ENCODE peak calls at places on chromosomes 11 and 22, in six cellular contexts. A is fibroblast of lung, P is thoracic aorta, X is Panc1, Z is upper lobe of right lung, L is Peyer's patch. B is an unnamed sample. For H3K4me1, the result is how much of the 10 kb centered on the place peaks cover.

GRCh38 chr11:15179167-15179566 is 64.4 kb downstream of the INSC start:
- DNase-seq in A (peak), P (no peak), X (no peak), Z (no peak), L (no peak), B (no peak)

GRCh38 chr11:2208691-2209369 is 37.2 kb upstream of the TH start:
- DNase-seq in A (no peak), P (no peak), X (no peak), Z (peak), L (no peak), B (peak)

GRCh38 chr22:35524966-35525686 is 15.5 kb upstream of the RASD2 start:
- DNase-seq in A (peak), P (no peak), X (no peak), Z (no peak), L (no peak), B (no peak)

GRCh38 chr22:36073476-36073875 is 44.9 kb upstream of the RBFOX2 start:
- DNase-seq in A (peak), P (no peak), X (no peak), Z (no peak), L (no peak), B (no peak)

GRCh38 chr11:70934999-70935768 is 317.2 kb downstream of the SHANK2 start:
- DNase-seq in A (no peak), P (no peak), X (no peak), Z (no peak), L (no peak), B (peak)

GRCh38 chr11:2677127-2677526 is 22.7 kb downstream of the KCNQ1OT1 start:
- DNase-seq in A (no peak), P (no peak), X (no peak), Z (no peak), L (no peak), B (no peak)

GRCh38 chr11:36433896-36434295 is 76.2 kb downstream of the TRAF6 start:
- DNase-seq in A (no peak), P (no peak), X (no peak), Z (no peak), L (no peak), B (no peak)

GRCh38 chr11:6225024-6225423 is 9.4 kb downstream of the FHIP1B start:
- DNase-seq in A (no peak), P (no peak), X (no peak), Z (no peak), L (no peak), B (no peak)

GRCh38 chr11:44453213-44453612 is 112.2 kb upstream of the CD82 start:
- DNase-seq in A (no peak), P (no peak), X (no peak), Z (no peak), L (no peak), B (no peak)

GRCh38 chr11:100851129-100851528 is 164.0 kb downstream of the ARHGAP42 start:
- DNase-seq in A (peak), P (no peak), X (no peak), Z (no peak), L (no peak), B (peak)

GRCh38 chr22:40310081-40310770 is 36.1 kb upstream of the ADSL start:
- DNase-seq in A (peak), P (no peak), X (no peak), Z (no peak), L (no peak), B (no peak)

GRCh38 chr11:1619449-1619848 is 2.5 kb downstream of the KRTAP5-4 start:
- DNase-seq in A (no peak), P (no peak), X (no peak), Z (no peak), L (no peak), B (no peak)

GRCh38 chr11:108135845-108136599 is 14.7 kb downstream of the ACAT1 start:
- DNase-seq in A (peak), P (no peak), X (no peak), Z (no peak), L (no peak), B (peak)

GRCh38 chr11:35210886-35211546 is 72.0 kb downstream of the CD44 start:
- DNase-seq in A (no peak), P (no peak), X (no peak), Z (no peak), L (no peak), B (no peak)

GRCh38 chr22:19139974-19140373 is 4.5 kb downstream of the ESS2 start:
- DNase-seq in A (no peak), P (no peak), X (no peak), Z (no peak), L (no peak), B (no peak)

GRCh38 chr11:42528471-42528870 is 783.3 kb upstream of the API5 start:
- DNase-seq in A (no peak), P (no peak), X (no peak), Z (no peak), L (no peak), B (no peak)

GRCh38 chr11:125081098-125081798 is 18.1 kb downstream of the SLC37A2 start:
- DNase-seq in A (no peak), P (no peak), X (no peak), Z (peak), L (no peak), B (no peak)

GRCh38 chr11:62542111-62542745 is 4.4 kb downstream of the AHNAK start:
- DNase-seq in A (no peak), P (no peak), X (no peak), Z (no peak), L (no peak), B (no peak)

GRCh38 chr11:62540804-62541671 is 5.6 kb downstream of the AHNAK start:
- DNase-seq in A (no peak), P (no peak), X (no peak), Z (no peak), L (peak), B (no peak)

GRCh38 chr11:62538470-62539237 is 8.0 kb downstream of the AHNAK start:
- DNase-seq in A (no peak), P (no peak), X (no peak), Z (no peak), L (no peak), B (no peak)

GRCh38 chr11:62536301-62536957 is 10.2 kb downstream of the AHNAK start:
- DNase-seq in A (no peak), P (no peak), X (no peak), Z (no peak), L (no peak), B (no peak)

DNA sequence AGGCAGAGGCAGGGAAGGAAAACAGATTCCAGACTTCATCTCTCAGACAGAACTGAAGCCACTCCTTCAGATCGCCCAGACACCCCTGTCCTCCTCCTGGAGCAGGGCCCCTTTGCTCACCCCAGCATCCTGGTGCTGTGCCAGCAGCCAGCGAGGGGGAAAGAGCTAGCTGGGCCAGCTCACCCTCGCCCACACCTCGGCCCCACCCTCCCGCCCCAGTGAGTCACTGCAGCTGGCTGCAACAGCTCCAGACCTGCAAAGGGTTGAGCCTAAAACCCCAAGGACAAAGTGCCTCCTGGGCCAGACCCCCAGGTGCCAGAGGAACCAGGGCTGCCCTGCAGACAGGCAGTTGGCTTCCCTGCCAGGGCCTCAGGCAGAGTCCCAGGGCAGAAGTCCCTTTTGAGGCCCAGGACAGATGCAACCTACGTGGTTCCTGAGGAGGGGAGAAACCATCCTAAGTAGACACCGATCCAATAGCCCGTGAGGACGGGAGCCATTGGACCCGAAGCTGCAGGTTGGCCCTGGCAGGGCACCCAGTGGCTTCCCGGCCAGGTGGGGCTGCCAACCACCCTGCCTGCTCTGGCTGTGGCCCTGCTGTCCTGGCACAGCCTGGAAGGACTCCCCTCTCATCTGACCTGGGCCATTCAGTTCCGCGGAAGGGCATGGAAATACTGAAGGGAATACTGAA is 7.2 kb downstream of the AHNAK start:
- DNase-seq in A (peak), P (no peak), X (no peak), Z (peak), L (no peak), B (peak)
- H3K27ac ChIP-seq in A (peak), P (peak), X (peak), Z (peak), L (peak), B (peak)

GRCh38 chr11:67351275-67352005 is 1.9 kb downstream of the POLD4 start:
- DNase-seq in A (peak), P (no peak), X (no peak), Z (peak), L (no peak), B (peak)
- H3K4me1 ChIP-seq in A (under half), P (under half), X (under half), Z (half or more), L (under half), B (half or more)

GRCh38 chr22:27828214-27828587 is 26.6 kb upstream of the MN1 start:
- DNase-seq in A (no peak), P (no peak), X (no peak), Z (no peak), L (no peak), B (no peak)

GRCh38 chr22:27820896-27821866 is 19.6 kb upstream of the MN1 start:
- DNase-seq in A (no peak), P (no peak), X (no peak), Z (no peak), L (no peak), B (no peak)

GRCh38 chr22:27823221-27823620 is 21.7 kb upstream of the MN1 start:
- DNase-seq in A (no peak), P (no peak), X (no peak), Z (no peak), L (no peak), B (no peak)

GRCh38 chr22:27827586-27828213 is 26.1 kb upstream of the MN1 start:
- DNase-seq in A (no peak), P (no peak), X (no peak), Z (no peak), L (no peak), B (no peak)

GRCh38 chr22:27825174-27825573 is 23.6 kb upstream of the MN1 start:
- DNase-seq in A (no peak), P (no peak), X (no peak), Z (no peak), L (no peak), B (no peak)
- TF ChIP-seq CTCF in A (peak), P (no peak), X (peak), Z (peak), L (no peak), B (peak)

GRCh38 chr11:69440876-69441275 is 40.6 kb upstream of the LINC01488 start:
- DNase-seq in A (no peak), P (no peak), X (no peak), Z (no peak), L (no peak), B (no peak)
- H3K27ac ChIP-seq in A (no peak), P (no peak), X (peak), Z (no peak), L (no peak), B (no peak)

GRCh38 chr22:37739611-37740049 is 42.8 kb downstream of the TRIOBP start:
- DNase-seq in A (no peak), P (no peak), X (no peak), Z (peak), L (no peak), B (no peak)
- H3K4me1 ChIP-seq in A (under half), P (under half), X (under half), Z (under half), L (under half), B (under half)

DNA sequence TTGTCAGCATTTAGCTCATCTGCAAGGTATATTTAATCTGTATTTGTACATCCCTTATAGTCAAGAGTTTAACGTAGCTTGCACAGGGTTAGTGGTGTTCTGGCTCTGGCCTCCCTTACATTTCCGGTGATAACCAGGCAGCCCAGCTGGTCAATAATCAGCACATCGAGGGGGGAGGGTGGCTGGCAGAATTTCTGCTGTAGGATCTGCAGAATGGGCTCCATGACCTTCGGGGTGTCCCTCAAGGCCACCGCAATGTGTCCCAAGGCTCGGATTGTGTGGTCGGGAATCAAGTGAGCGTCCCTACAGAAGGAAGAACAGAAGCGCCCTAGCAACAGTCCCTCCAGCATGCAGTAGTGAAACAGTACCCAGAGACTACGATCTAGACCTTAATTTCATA is 25.1 kb downstream of the SERPIND1 start:
- DNase-seq in A (no peak), P (no peak), X (no peak), Z (no peak), L (no peak), B (no peak)
- TF ChIP-seq CTCF in A (no peak), P (no peak), X (no peak), Z (no peak), L (no peak), B (no peak)

GRCh38 chr11:46050065-46050464 is 71.2 kb downstream of the PHF21A start:
- DNase-seq in A (peak), P (peak), X (no peak), Z (no peak), L (no peak), B (peak)
- H3K27ac ChIP-seq in A (no peak), P (no peak), X (no peak), Z (peak), L (no peak), B (no peak)

GRCh38 chr22:50473088-50473487 is 1.7 kb downstream of the SBF1 start:
- DNase-seq in A (no peak), P (no peak), X (peak), Z (no peak), L (peak), B (peak)
- H3K4me1 ChIP-seq in A (under half), P (under half), X (under half), Z (half or more), L (under half), B (under half)

GRCh38 chr11:96215094-96215782 is 127.8 kb downstream of the MAML2 start:
- DNase-seq in A (peak), P (no peak), X (no peak), Z (no peak), L (peak), B (peak)

GRCh38 chr11:96215826-96216225 is 127.2 kb downstream of the MAML2 start:
- DNase-seq in A (no peak), P (no peak), X (no peak), Z (no peak), L (no peak), B (no peak)

GRCh38 chr11:96218901-96219300 is 124.1 kb downstream of the MAML2 start:
- DNase-seq in A (no peak), P (no peak), X (no peak), Z (no peak), L (no peak), B (no peak)

GRCh38 chr11:96218013-96218412 is 125.0 kb downstream of the MAML2 start:
- DNase-seq in A (peak), P (no peak), X (no peak), Z (no peak), L (no peak), B (no peak)

GRCh38 chr11:96217206-96217605 is 125.8 kb downstream of the MAML2 start:
- DNase-seq in A (no peak), P (no peak), X (no peak), Z (no peak), L (no peak), B (no peak)
- TF ChIP-seq CTCF in A (no peak), P (no peak), X (no peak), Z (no peak), L (no peak), B (no peak)

GRCh38 chr11:128040603-128041002 is 546.8 kb downstream of the ETS1 start:
- DNase-seq in A (peak), P (no peak), X (no peak), Z (no peak), L (no peak), B (peak)
- H3K27ac ChIP-seq in A (no peak), P (no peak), X (no peak), Z (no peak), L (no peak), B (no peak)